ENCODE peak calls at places on chromosome 10, in nine cellular contexts. One of them, this sample, is unnamed.

GRCh38 chr10:84375011-84375410 is 46.6 kb downstream of the CCSER2 start:
- DNase-seq in CD8-positive, alpha-beta memory T cell: peak; percentile 40
- DNase-seq in neural crest cell: peak; percentile 20
- DNase-seq in stimulated activated naive CD4-positive, alpha-beta T cell treated with Interleukin-2 at 50 U/mL for 16 hours: peak; percentile 4
- DNase-seq in chondrocyte: no peak
- DNase-seq in foreskin fibroblast: peak; percentile 71
- DNase-seq in T47D: no peak
- DNase-seq in esophagus squamous epithelium: no peak
- DNase-seq in naive thymus-derived CD8-positive, alpha-beta T cell: peak; percentile 38
- DNase-seq in this sample: peak; percentile 64

GRCh38 chr10:99917963-99918825 is 91.6 kb downstream of the DNMBP start:
- DNase-seq in naive thymus-derived CD8-positive, alpha-beta T cell: no peak
- DNase-seq in neural crest cell: peak; percentile 52
- DNase-seq in T47D: no peak
- DNase-seq in chondrocyte: no peak
- DNase-seq in stimulated activated naive CD4-positive, alpha-beta T cell treated with Interleukin-2 at 50 U/mL for 16 hours: no peak
- DNase-seq in foreskin fibroblast: peak; percentile 34
- DNase-seq in esophagus squamous epithelium: no peak
- DNase-seq in CD8-positive, alpha-beta memory T cell: no peak
- DNase-seq in this sample: no peak

GRCh38 chr10:78973901-78974408 is 94.8 kb upstream of the ZMIZ1 start:
- DNase-seq in chondrocyte: no peak
- DNase-seq in esophagus squamous epithelium: no peak
- DNase-seq in T47D: peak; percentile 87
- DNase-seq in neural crest cell: peak; percentile 67
- DNase-seq in naive thymus-derived CD8-positive, alpha-beta T cell: no peak
- DNase-seq in foreskin fibroblast: peak; percentile 68
- DNase-seq in stimulated activated naive CD4-positive, alpha-beta T cell treated with Interleukin-2 at 50 U/mL for 16 hours: peak; percentile 53
- DNase-seq in CD8-positive, alpha-beta memory T cell: no peak
- DNase-seq in this sample: peak; percentile 51

GRCh38 chr10:26502988-26503387 is 64.8 kb downstream of the APBB1IP start:
- DNase-seq in foreskin fibroblast: no peak
- DNase-seq in naive thymus-derived CD8-positive, alpha-beta T cell: no peak
- DNase-seq in neural crest cell: no peak
- DNase-seq in esophagus squamous epithelium: no peak
- DNase-seq in chondrocyte: no peak
- DNase-seq in T47D: no peak
- DNase-seq in stimulated activated naive CD4-positive, alpha-beta T cell treated with Interleukin-2 at 50 U/mL for 16 hours: no peak
- DNase-seq in CD8-positive, alpha-beta memory T cell: no peak
- DNase-seq in this sample: no peak

GRCh38 chr10:51867956-51868355 is 168.6 kb upstream of the CSTF2T start:
- DNase-seq in stimulated activated naive CD4-positive, alpha-beta T cell treated with Interleukin-2 at 50 U/mL for 16 hours: no peak
- DNase-seq in T47D: no peak
- DNase-seq in naive thymus-derived CD8-positive, alpha-beta T cell: no peak
- DNase-seq in foreskin fibroblast: peak; percentile 85
- DNase-seq in CD8-positive, alpha-beta memory T cell: no peak
- DNase-seq in esophagus squamous epithelium: no peak
- DNase-seq in chondrocyte: no peak
- DNase-seq in neural crest cell: no peak
- DNase-seq in this sample: peak; percentile 4

GRCh38 chr10:49332333-49332732 is 33.4 kb downstream of the C10orf71 start:
- DNase-seq in CD8-positive, alpha-beta memory T cell: no peak
- DNase-seq in T47D: no peak
- DNase-seq in naive thymus-derived CD8-positive, alpha-beta T cell: no peak
- DNase-seq in stimulated activated naive CD4-positive, alpha-beta T cell treated with Interleukin-2 at 50 U/mL for 16 hours: no peak
- DNase-seq in neural crest cell: no peak
- DNase-seq in chondrocyte: no peak
- DNase-seq in foreskin fibroblast: no peak
- DNase-seq in esophagus squamous epithelium: no peak
- DNase-seq in this sample: no peak

GRCh38 chr10:84089162-84089561 is 50.1 kb upstream of the GHITM start:
- DNase-seq in chondrocyte: no peak
- DNase-seq in neural crest cell: no peak
- DNase-seq in esophagus squamous epithelium: no peak
- DNase-seq in foreskin fibroblast: no peak
- DNase-seq in naive thymus-derived CD8-positive, alpha-beta T cell: no peak
- DNase-seq in stimulated activated naive CD4-positive, alpha-beta T cell treated with Interleukin-2 at 50 U/mL for 16 hours: no peak
- DNase-seq in CD8-positive, alpha-beta memory T cell: no peak
- DNase-seq in T47D: no peak
- DNase-seq in this sample: no peak

GRCh38 chr10:42961776-42962119 is 115.1 kb upstream of the RET start:
- DNase-seq in naive thymus-derived CD8-positive, alpha-beta T cell: no peak
- DNase-seq in esophagus squamous epithelium: no peak
- DNase-seq in chondrocyte: no peak
- DNase-seq in foreskin fibroblast: no peak
- DNase-seq in T47D: no peak
- DNase-seq in neural crest cell: no peak
- DNase-seq in stimulated activated naive CD4-positive, alpha-beta T cell treated with Interleukin-2 at 50 U/mL for 16 hours: no peak
- DNase-seq in CD8-positive, alpha-beta memory T cell: no peak
- DNase-seq in this sample: no peak

GRCh38 chr10:50275650-50276235 is 24.4 kb upstream of the ASAH2 start:
- DNase-seq in T47D: peak; percentile 13
- DNase-seq in CD8-positive, alpha-beta memory T cell: no peak
- DNase-seq in stimulated activated naive CD4-positive, alpha-beta T cell treated with Interleukin-2 at 50 U/mL for 16 hours: no peak
- DNase-seq in neural crest cell: peak; percentile 28
- DNase-seq in chondrocyte: no peak
- DNase-seq in foreskin fibroblast: peak; percentile 49
- DNase-seq in esophagus squamous epithelium: no peak
- DNase-seq in naive thymus-derived CD8-positive, alpha-beta T cell: no peak
- DNase-seq in this sample: peak; percentile 71